ENCODE peak calls at places on chromosomes 2 and 18, in ten cellular contexts. P is adrenal gland, M is tibial nerve, V is IMR-90, F is A549, U is GM12892, S is stomach, G is right lobe of liver, I is HCT116, E is body of pancreas. O is an unnamed sample.

GRCh38 chr18:78411539-78411938 is 568.1 kb upstream of the SALL3 start:
- DNase-seq in U (no peak), S (no peak), P (no peak), M (no peak), V (no peak), G (no peak), F (no peak), I (no peak), E (no peak), O (no peak)

GRCh38 chr2:195658541-195658890 is 1.5 kb downstream of the SLC39A10 start:
- DNase-seq in S (no peak), U (no peak), F (peak; percentile 86), P (no peak), M (no peak), I (no peak), E (peak; percentile 54), V (peak; percentile 90), G (no peak), O (no peak)

GRCh38 chr2:36403675-36404230 is 48.2 kb downstream of the CRIM1 start:
- DNase-seq in G (no peak), U (no peak), I (peak; percentile 86), S (no peak), M (no peak), V (peak; percentile 84), F (peak; percentile 97), P (no peak), E (no peak), O (no peak)

GRCh38 chr18:22336406-22336805 is 81.3 kb downstream of the CTAGE1 start:
- DNase-seq in P (peak; percentile 46), F (no peak), V (no peak), S (no peak), G (no peak), I (no peak), M (no peak), E (no peak), U (no peak), O (no peak)

GRCh38 chr2:113127646-113128385 is 418 bp downstream of the IL1RN start:
- DNase-seq in U (no peak), S (no peak), I (no peak), G (peak; percentile 48), P (no peak), F (no peak), E (no peak), M (no peak), V (no peak), O (no peak)

GRCh38 chr18:10094608-10095137 is 180.9 kb downstream of the VAPA start:
- DNase-seq in S (no peak), P (no peak), E (no peak), U (no peak), F (no peak), G (no peak), M (no peak), I (no peak), V (no peak), O (no peak)

GRCh38 chr18:38751897-38752296 is 1186.3 kb upstream of the CELF4 start:
- DNase-seq in E (no peak), I (no peak), S (no peak), U (no peak), M (no peak), F (no peak), P (no peak), V (no peak), G (no peak), O (no peak)

GRCh38 chr2:144403940-144404339 is 116.0 kb downstream of the ZEB2 start:
- DNase-seq in V (no peak), E (no peak), S (no peak), U (no peak), P (no peak), M (no peak), G (peak; percentile 83), F (no peak), I (no peak), O (no peak)

GRCh38 chr18:10757349-10757748 is 231.5 kb downstream of the NAPG start:
- DNase-seq in V (no peak), G (no peak), E (no peak), U (no peak), F (no peak), P (no peak), I (no peak), S (no peak), M (no peak), O (no peak)

GRCh38 chr2:177730792-177731191 is 338.2 kb downstream of the AGPS start:
- DNase-seq in G (no peak), U (no peak), M (no peak), S (no peak), I (no peak), F (no peak), P (no peak), V (no peak), E (no peak), O (no peak)

GRCh38 chr2:69729266-69729665 is 12.7 kb upstream of the ANXA4 start:
- DNase-seq in P (no peak), F (no peak), V (no peak), G (no peak), E (no peak), I (no peak), U (no peak), M (no peak), S (no peak), O (no peak)

GRCh38 chr2:239935789-239936758 is 89.1 kb downstream of the NDUFA10 start:
- DNase-seq in S (peak; percentile 17), U (no peak), P (peak; percentile 10), M (no peak), E (peak; percentile 1), G (peak; percentile 41), I (no peak), F (no peak), V (no peak), O (peak; percentile 42)

GRCh38 chr18:44682181-44682870 is 1.6 kb downstream of the SETBP1 start:
- DNase-seq in M (peak; percentile 33), U (no peak), P (no peak), F (no peak), V (no peak), G (no peak), I (no peak), E (peak; percentile 32), S (no peak), O (no peak)
- TF ChIP-seq POLR2A in M (no peak), U (peak; percentile 11), P (no peak), F (no peak), V (no peak), G (no peak), I (no peak), E (no peak), S (no peak), O (no peak)

DNA sequence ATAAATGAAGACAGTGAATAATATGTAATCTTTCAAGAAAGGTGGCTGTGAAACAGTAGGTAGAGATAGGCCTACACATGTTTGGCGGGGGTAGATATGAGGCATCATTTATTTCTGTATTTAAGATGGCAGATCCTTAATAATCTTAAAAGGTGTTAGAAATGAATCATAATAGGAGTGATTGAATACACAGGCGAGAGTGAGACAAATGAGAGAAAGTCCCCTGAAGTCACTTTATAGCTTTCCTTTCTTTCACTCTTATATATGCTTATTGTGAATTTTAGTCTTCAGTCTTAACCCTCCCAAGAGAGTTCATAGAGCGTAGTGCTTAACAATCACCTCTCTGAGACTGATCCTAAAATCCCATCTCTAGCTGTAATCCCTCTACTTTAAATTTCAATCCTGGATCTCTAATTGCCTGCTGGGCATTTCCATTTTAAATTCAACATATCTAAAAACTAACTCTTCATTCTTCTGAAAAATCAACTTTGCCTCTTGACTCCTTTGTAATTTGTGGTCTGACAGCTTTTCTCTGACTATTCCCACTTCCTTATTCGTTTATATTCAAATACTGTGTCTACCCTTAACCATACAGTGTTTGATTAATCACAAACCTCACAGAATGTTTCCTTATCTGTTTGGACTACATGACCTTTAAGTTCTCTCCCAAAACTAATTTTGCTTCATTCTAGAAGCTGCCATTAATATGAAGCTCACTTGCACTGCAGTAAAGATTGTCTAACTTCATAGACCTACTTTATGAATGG is 463.7 kb upstream of the FSIP2 start:
- DNase-seq in U (no peak), I (no peak), M (no peak), G (no peak), V (no peak), E (no peak), F (no peak), S (no peak), P (no peak), O (no peak)
- TF ChIP-seq POLR2A in U (no peak), I (no peak), M (no peak), G (no peak), V (no peak), E (no peak), F (no peak), S (no peak), P (no peak), O (no peak)

DNA sequence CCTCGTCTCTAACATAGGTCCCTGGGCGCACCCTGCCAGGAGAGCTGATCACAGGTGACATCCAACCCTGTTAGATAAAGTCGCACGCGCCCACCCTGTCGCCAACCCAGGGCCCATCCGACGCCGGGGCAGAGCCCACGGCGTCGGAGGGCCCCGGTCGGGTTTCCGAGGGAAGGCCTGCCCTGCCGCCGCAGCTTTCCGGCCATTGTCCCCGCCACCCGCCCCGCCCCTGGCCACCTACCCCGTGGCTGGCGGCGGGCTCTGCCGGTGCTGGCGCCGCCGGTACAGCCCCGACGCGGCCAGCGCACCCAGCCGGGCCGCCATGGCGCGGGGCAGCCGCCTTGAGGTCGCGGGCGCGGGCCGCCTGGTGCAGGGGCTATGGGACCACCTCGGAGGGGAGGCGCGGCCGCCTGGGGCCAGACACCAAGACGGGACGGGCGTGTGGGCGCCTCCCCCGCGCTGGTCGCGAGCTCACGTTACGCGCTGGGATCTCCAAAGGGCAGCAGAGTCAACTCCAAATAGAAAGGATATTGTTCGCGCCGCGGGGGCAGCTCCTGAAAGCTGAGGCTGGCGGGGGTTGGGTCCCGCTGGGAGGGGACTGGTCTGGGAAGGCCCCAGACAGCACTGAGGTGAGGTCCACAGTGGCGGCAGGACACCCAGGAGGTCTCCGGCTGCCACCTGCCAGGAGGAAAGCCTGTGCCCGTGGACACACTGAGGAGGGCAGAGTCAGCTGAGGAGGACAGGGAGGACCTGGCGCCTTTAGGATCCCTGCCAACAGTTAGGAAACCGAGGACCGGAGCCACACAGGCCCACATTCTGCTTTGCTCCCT is 11.1 kb downstream of the LIMS2 start:
- DNase-seq in P (peak; percentile 54), M (no peak), S (no peak), E (no peak), G (peak; percentile 82), F (no peak), I (no peak), U (no peak), V (no peak), O (no peak)
- TF ChIP-seq POLR2A in P (no peak), M (peak; percentile 41), S (no peak), E (no peak), G (no peak), F (no peak), I (no peak), U (no peak), V (no peak), O (no peak)

GRCh38 chr2:226199555-226199954 is 600.1 kb downstream of the IRS1 start:
- DNase-seq in P (no peak), I (no peak), F (no peak), E (no peak), G (no peak), U (no peak), S (no peak), V (no peak), M (no peak), O (no peak)
- TF ChIP-seq POLR2A in P (no peak), I (no peak), F (no peak), E (no peak), G (no peak), U (no peak), S (no peak), V (no peak), M (no peak), O (no peak)

GRCh38 chr2:9474361-9475117 is at the start of gene IAH1:
- DNase-seq in E (peak; percentile 48), U (peak; percentile 80), V (no peak), M (peak; percentile 30), S (peak; percentile 63), G (peak; percentile 75), P (peak; percentile 70), I (no peak), F (peak; percentile 65), O (peak; percentile 61)
- TF ChIP-seq POLR2A in E (peak; percentile 25), U (peak; percentile 67), V (peak; percentile 15), M (peak; percentile 65), S (no peak), G (peak; percentile 65), P (peak; percentile 46), I (peak; percentile 38), F (peak; percentile 83), O (no peak)

O was measured in thyroid gland.